ENCODE peak calls at places on chromosomes 11 and 22, in ten cellular contexts. W, I, X, J, U, G, C, P, H and L are unnamed samples.

GRCh38 chr11:116176484-116177005 is 596.2 kb downstream of the BUD13 start:
- DNase-seq in W (no peak), I (no peak), X (no peak), J (no peak), U (no peak), G (no peak), C (no peak), P (no peak), H (no peak), L (no peak)

GRCh38 chr22:43891360-43892182 is at the start of gene PNPLA5:
- DNase-seq in W (no peak), I (no peak), X (peak), J (no peak), U (no peak), G (no peak), C (peak), P (peak), H (no peak), L (peak)

GRCh38 chr22:36373258-36373579 is 14.5 kb downstream of the MYH9 start:
- DNase-seq in W (no peak), I (no peak), X (peak), J (no peak), U (no peak), G (no peak), C (no peak), P (no peak), H (no peak), L (no peak)

GRCh38 chr11:70547821-70548670 is 149.7 kb downstream of the CTTN start:
- DNase-seq in W (no peak), I (no peak), X (no peak), J (no peak), U (no peak), G (no peak), C (no peak), P (peak), H (no peak), L (no peak)

GRCh38 chr11:6523253-6523652 is 26.2 kb downstream of the DNHD1 start:
- DNase-seq in W (no peak), I (peak), X (peak), J (no peak), U (no peak), G (no peak), C (no peak), P (no peak), H (peak), L (no peak)

GRCh38 chr11:109940816-109941215 is 152.4 kb upstream of the ZC3H12C start:
- DNase-seq in W (no peak), I (peak), X (peak), J (peak), U (no peak), G (peak), C (peak), P (no peak), H (peak), L (no peak)

GRCh38 chr22:39101226-39101625 is 4.2 kb downstream of the APOBEC3H start:
- DNase-seq in W (no peak), I (no peak), X (no peak), J (no peak), U (no peak), G (no peak), C (no peak), P (no peak), H (no peak), L (no peak)

GRCh38 chr11:45884596-45885185 is 760 bp upstream of the MAPK8IP1 start:
- DNase-seq in W (no peak), I (no peak), X (no peak), J (no peak), U (no peak), G (no peak), C (no peak), P (no peak), H (no peak), L (no peak)

GRCh38 chr11:100354736-100355135 is 332.4 kb upstream of the ARHGAP42 start:
- DNase-seq in W (no peak), I (no peak), X (no peak), J (no peak), U (no peak), G (no peak), C (no peak), P (no peak), H (no peak), L (no peak)

GRCh38 chr11:95092549-95093324 is 3.1 kb downstream of the ENDOD1 start:
- DNase-seq in W (no peak), I (peak), X (peak), J (peak), U (peak), G (peak), C (peak), P (peak), H (peak), L (no peak)

GRCh38 chr22:43985532-43985931 is 30.3 kb downstream of the SAMM50 start:
- DNase-seq in W (no peak), I (peak), X (no peak), J (no peak), U (no peak), G (no peak), C (peak), P (no peak), H (peak), L (no peak)

GRCh38 chr22:42500836-42501179 is 18.8 kb downstream of the RRP7A start:
- DNase-seq in W (no peak), I (no peak), X (no peak), J (no peak), U (no peak), G (no peak), C (no peak), P (no peak), H (no peak), L (no peak)

GRCh38 chr11:131658414-131658813 is 288.0 kb downstream of the NTM start:
- DNase-seq in W (no peak), I (no peak), X (no peak), J (no peak), U (no peak), G (no peak), C (no peak), P (no peak), H (no peak), L (no peak)

GRCh38 chr11:77397631-77398030 is 76.3 kb downstream of the PAK1 start:
- DNase-seq in W (no peak), I (no peak), X (no peak), J (no peak), U (no peak), G (no peak), C (no peak), P (no peak), H (no peak), L (no peak)

GRCh38 chr22:35892192-35892591 is 136.4 kb downstream of the RBFOX2 start:
- DNase-seq in W (no peak), I (peak), X (peak), J (peak), U (no peak), G (no peak), C (no peak), P (no peak), H (peak), L (no peak)

GRCh38 chr11:34618406-34618805 is 2.5 kb upstream of the EHF start:
- DNase-seq in W (no peak), I (no peak), X (no peak), J (no peak), U (no peak), G (no peak), C (no peak), P (no peak), H (no peak), L (no peak)

GRCh38 chr11:125869526-125869925 is 17.9 kb upstream of the HYLS1 start:
- DNase-seq in W (no peak), I (no peak), X (no peak), J (no peak), U (no peak), G (no peak), C (no peak), P (no peak), H (peak), L (no peak)

GRCh38 chr22:33023119-33023827 is 34.9 kb downstream of the SYN3 start:
- DNase-seq in W (no peak), I (no peak), X (no peak), J (no peak), U (no peak), G (no peak), C (no peak), P (no peak), H (no peak), L (no peak)

GRCh38 chr11:128648711-128649110 is 45.2 kb upstream of the FLI1 start:
- DNase-seq in W (no peak), I (no peak), X (no peak), J (no peak), U (no peak), G (no peak), C (no peak), P (no peak), H (no peak), L (no peak)

GRCh38 chr11:65504671-65505433 is 6.0 kb downstream of the MALAT1 start:
- DNase-seq in W (no peak), I (peak), X (peak), J (peak), U (no peak), G (no peak), C (no peak), P (no peak), H (peak), L (no peak)

GRCh38 chr22:26798433-26799065 is 141.2 kb downstream of the MIAT start:
- DNase-seq in W (no peak), I (no peak), X (no peak), J (no peak), U (peak), G (no peak), C (no peak), P (no peak), H (no peak), L (no peak)

GRCh38 chr11:45927684-45928413 is 5.4 kb downstream of the LARGE2 start:
- DNase-seq in W (no peak), I (no peak), X (no peak), J (no peak), U (no peak), G (no peak), C (no peak), P (no peak), H (no peak), L (no peak)

GRCh38 chr11:34356576-34356917 is 1.3 kb downstream of the ABTB2 start:
- DNase-seq in W (no peak), I (peak), X (peak), J (peak), U (no peak), G (no peak), C (no peak), P (no peak), H (peak), L (peak)

GRCh38 chr11:78465169-78465942 is 47.7 kb upstream of the GAB2 start:
- DNase-seq in W (no peak), I (no peak), X (no peak), J (no peak), U (peak), G (no peak), C (no peak), P (no peak), H (no peak), L (no peak)

GRCh38 chr22:36350751-36351594 is 36.8 kb downstream of the MYH9 start:
- DNase-seq in W (no peak), I (no peak), X (peak), J (peak), U (no peak), G (peak), C (no peak), P (no peak), H (no peak), L (no peak)

GRCh38 chr11:132114185-132114584 is 743.8 kb downstream of the NTM start:
- DNase-seq in W (no peak), I (peak), X (peak), J (no peak), U (peak), G (no peak), C (no peak), P (peak), H (peak), L (peak)

GRCh38 chr22:24875862-24876506 is 70.0 kb downstream of the SGSM1 start:
- DNase-seq in W (no peak), I (peak), X (peak), J (peak), U (no peak), G (no peak), C (peak), P (no peak), H (peak), L (no peak)

GRCh38 chr11:128026596-128026995 is 560.8 kb downstream of the ETS1 start:
- DNase-seq in W (no peak), I (peak), X (peak), J (peak), U (no peak), G (no peak), C (no peak), P (no peak), H (peak), L (no peak)

GRCh38 chr11:133598879-133599278 is 66.6 kb upstream of the OPCML start:
- DNase-seq in W (no peak), I (no peak), X (no peak), J (no peak), U (no peak), G (no peak), C (no peak), P (no peak), H (no peak), L (no peak)

GRCh38 chr11:68373810-68374501 is 61.6 kb downstream of the LRP5 start:
- DNase-seq in W (no peak), I (peak), X (peak), J (peak), U (peak), G (no peak), C (no peak), P (peak), H (peak), L (peak)

GRCh38 chr11:34315006-34315793 is 42.6 kb downstream of the ABTB2 start:
- DNase-seq in W (no peak), I (no peak), X (peak), J (no peak), U (no peak), G (no peak), C (no peak), P (peak), H (no peak), L (no peak)

GRCh38 chr11:64359712-64360402 is 895 bp downstream of the RPS6KA4 start:
- DNase-seq in W (peak), I (no peak), X (no peak), J (no peak), U (peak), G (no peak), C (peak), P (peak), H (no peak), L (no peak)

GRCh38 chr11:122360875-122361274 is 244.9 kb upstream of the BLID start:
- DNase-seq in W (no peak), I (no peak), X (no peak), J (no peak), U (no peak), G (no peak), C (no peak), P (no peak), H (no peak), L (no peak)
- TF ChIP-seq CTCF in W (no peak), I (peak), X (no peak), J (no peak), U (no peak), G (no peak), C (no peak), P (peak), H (no peak), L (no peak)

GRCh38 chr11:1387961-1388762 is 1.6 kb upstream of the BRSK2 start:
- DNase-seq in W (no peak), I (no peak), X (no peak), J (no peak), U (peak), G (no peak), C (no peak), P (no peak), H (no peak), L (peak)

GRCh38 chr11:1390603-1391164 is 950 bp downstream of the BRSK2 start:
- DNase-seq in W (no peak), I (no peak), X (peak), J (no peak), U (no peak), G (no peak), C (no peak), P (peak), H (no peak), L (peak)

GRCh38 chr11:1389932-1390587 is at the start of gene BRSK2:
- DNase-seq in W (no peak), I (no peak), X (no peak), J (no peak), U (no peak), G (no peak), C (no peak), P (no peak), H (no peak), L (peak)

GRCh38 chr11:1388763-1389102 is 1.0 kb upstream of the BRSK2 start:
- DNase-seq in W (no peak), I (no peak), X (no peak), J (no peak), U (no peak), G (no peak), C (no peak), P (no peak), H (no peak), L (peak)

GRCh38 chr11:1389103-1389931 is 417 bp upstream of the BRSK2 start:
- DNase-seq in W (peak), I (peak), X (peak), J (peak), U (peak), G (peak), C (peak), P (peak), H (peak), L (peak)
- TF ChIP-seq CTCF in W (peak), I (no peak), X (no peak), J (no peak), U (peak), G (peak), C (no peak), P (no peak), H (peak), L (no peak)

GRCh38 chr22:41479671-41480396 is 10.9 kb downstream of the ACO2 start:
- DNase-seq in W (no peak), I (peak), X (peak), J (peak), U (no peak), G (no peak), C (no peak), P (no peak), H (peak), L (peak)
- TF ChIP-seq CTCF in W (no peak), I (peak), X (no peak), J (peak), U (no peak), G (no peak), C (no peak), P (no peak), H (no peak), L (no peak)

GRCh38 chr11:66639066-66639813 is 737 bp downstream of the RBM4 start:
- DNase-seq in W (no peak), I (peak), X (peak), J (peak), U (peak), G (no peak), C (no peak), P (no peak), H (peak), L (no peak)
- TF ChIP-seq CTCF in W (no peak), I (peak), X (no peak), J (no peak), U (peak), G (no peak), C (no peak), P (peak), H (peak), L (peak)

DNA sequence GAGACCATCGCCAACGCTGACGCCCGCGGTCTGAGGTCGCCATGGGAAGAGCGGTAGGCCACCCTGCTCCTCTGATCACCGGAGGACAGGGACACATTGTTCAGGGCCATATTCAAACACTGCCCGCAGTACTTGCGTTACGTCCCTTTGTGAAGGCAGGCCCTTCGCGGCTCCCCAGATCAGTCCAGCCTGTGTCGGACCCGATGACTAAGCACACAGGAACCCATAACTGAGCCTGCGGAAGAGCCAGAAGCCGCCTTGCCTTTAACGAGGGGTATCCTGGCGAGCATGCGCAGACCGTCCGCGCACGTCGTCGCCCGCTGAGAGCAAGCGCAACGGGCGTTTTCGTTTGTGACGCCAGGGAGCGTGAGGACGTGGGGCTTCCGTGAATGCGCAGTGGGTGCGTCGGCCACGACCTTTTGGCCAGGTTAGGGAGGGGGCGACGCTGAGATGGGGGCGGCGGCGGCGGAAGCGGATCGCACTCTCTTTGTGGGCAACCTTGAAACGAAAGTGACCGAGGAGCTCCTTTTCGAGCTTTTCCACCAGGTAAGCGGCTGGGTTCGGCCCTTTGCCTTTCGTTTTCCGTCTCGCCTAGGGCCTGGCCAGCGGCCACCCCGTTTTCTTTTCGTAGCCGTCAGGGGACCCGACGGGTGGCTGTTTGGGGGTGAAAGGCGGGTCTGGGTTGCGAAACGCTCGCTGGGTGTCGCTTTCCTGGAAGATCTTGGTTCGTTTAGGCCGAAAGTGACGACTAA is at the start of the genes C11orf71 and RBM7:
- DNase-seq in W (peak), I (peak), X (peak), J (peak), U (peak), G (peak), C (peak), P (peak), H (peak), L (peak)
- TF ChIP-seq CTCF in W (peak), I (no peak), X (no peak), J (no peak), U (no peak), G (no peak), C (peak), P (peak), H (no peak), L (no peak)

GRCh38 chr11:107017433-107018227 is 646 bp downstream of the GUCY1A2 start:
- DNase-seq in W (no peak), I (peak), X (peak), J (peak), U (no peak), G (peak), C (peak), P (peak), H (peak), L (peak)
- TF ChIP-seq CTCF in W (no peak), I (peak), X (peak), J (peak), U (no peak), G (peak), C (peak), P (peak), H (peak), L (peak)

GRCh38 chr22:29635734-29636357 is 32.4 kb downstream of the NF2 start:
- DNase-seq in W (no peak), I (peak), X (peak), J (peak), U (no peak), G (peak), C (peak), P (peak), H (peak), L (no peak)
- TF ChIP-seq CTCF in W (peak), I (peak), X (peak), J (peak), U (peak), G (peak), C (peak), P (peak), H (peak), L (peak)

GRCh38 chr11:2173150-2173693 is 1.6 kb upstream of the TH start:
- DNase-seq in W (no peak), I (no peak), X (no peak), J (no peak), U (no peak), G (no peak), C (no peak), P (no peak), H (no peak), L (no peak)
- TF ChIP-seq CTCF in W (no peak), I (peak), X (peak), J (no peak), U (no peak), G (peak), C (peak), P (no peak), H (peak), L (no peak)

DNA sequence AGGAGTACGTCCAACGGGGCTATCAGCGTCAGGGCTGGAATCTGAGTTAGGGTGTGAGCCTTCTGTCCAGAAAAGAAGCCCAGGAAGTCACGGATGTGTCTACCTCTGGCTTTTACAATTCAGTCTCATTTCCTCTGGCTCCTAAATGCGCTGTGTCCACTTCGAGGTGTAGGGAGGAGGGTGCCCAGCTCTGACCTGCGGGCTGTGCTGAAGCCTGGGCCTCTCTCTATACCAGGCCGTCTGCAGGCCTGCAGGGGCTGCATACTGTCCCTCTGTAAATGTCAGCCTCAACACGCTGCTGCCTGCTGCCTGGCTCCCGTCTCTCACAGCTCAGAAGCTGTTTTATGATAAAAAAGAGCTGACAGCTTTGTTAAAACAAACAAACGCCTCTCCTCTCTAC is 14.5 kb downstream of the ARVCF start:
- DNase-seq in W (no peak), I (no peak), X (no peak), J (no peak), U (no peak), G (no peak), C (no peak), P (no peak), H (no peak), L (no peak)
- TF ChIP-seq CTCF in W (no peak), I (no peak), X (no peak), J (no peak), U (no peak), G (no peak), C (no peak), P (no peak), H (no peak), L (no peak)